ENCODE peak calls at places on chromosomes 4 and X, in four cellular contexts. One of them, this sample, is unnamed. For H3K4me1, the result is how much of the 10 kb centered on the place peaks cover.

GRCh38 chr4:182928061-182928460 is 10.9 kb upstream of the DCTD start:
- DNase-seq in heart right ventricle: no peak
- DNase-seq in tibial artery: no peak
- DNase-seq in tibial nerve: no peak
- DNase-seq in this sample: no peak

GRCh38 chr4:16721618-16722291 is 176.7 kb downstream of the LDB2 start:
- DNase-seq in tibial artery: no peak
- DNase-seq in tibial nerve: no peak
- DNase-seq in heart right ventricle: no peak
- DNase-seq in this sample: no peak

GRCh38 chr4:52266537-52267137 is 215.5 kb downstream of the SPATA18 start:
- DNase-seq in heart right ventricle: peak
- DNase-seq in tibial artery: no peak
- DNase-seq in tibial nerve: no peak
- DNase-seq in this sample: no peak

GRCh38 chr4:187666634-187667033 is 328.9 kb upstream of the ZFP42 start:
- DNase-seq in heart right ventricle: no peak
- DNase-seq in tibial artery: no peak
- DNase-seq in tibial nerve: no peak
- DNase-seq in this sample: no peak

GRCh38 chr4:113683143-113683542 is 78.4 kb downstream of the CAMK2D start:
- DNase-seq in tibial nerve: no peak
- DNase-seq in tibial artery: no peak
- DNase-seq in heart right ventricle: no peak
- DNase-seq in this sample: no peak

GRCh38 chrX:9573282-9574106 is 108.6 kb downstream of the TBL1X start:
- DNase-seq in tibial artery: no peak
- DNase-seq in tibial nerve: no peak
- DNase-seq in heart right ventricle: no peak
- DNase-seq in this sample: no peak

GRCh38 chrX:42704454-42704853 is 73.5 kb downstream of the PPP1R2C start:
- DNase-seq in tibial nerve: no peak
- DNase-seq in tibial artery: no peak
- DNase-seq in heart right ventricle: no peak
- DNase-seq in this sample: no peak

GRCh38 chr4:94676910-94677309 is 80.8 kb upstream of the BMPR1B start:
- DNase-seq in tibial nerve: no peak
- DNase-seq in tibial artery: no peak
- DNase-seq in heart right ventricle: no peak
- DNase-seq in this sample: no peak

GRCh38 chr4:7647932-7648812 is 213.4 kb upstream of the PSAPL1 start:
- DNase-seq in tibial nerve: no peak
- DNase-seq in heart right ventricle: no peak
- DNase-seq in tibial artery: no peak
- DNase-seq in this sample: no peak

GRCh38 chrX:53223955-53224859 is 800 bp downstream of the KDM5C start:
- DNase-seq in tibial nerve: no peak
- DNase-seq in heart right ventricle: no peak
- DNase-seq in tibial artery: no peak
- DNase-seq in this sample: no peak

GRCh38 chr4:115110191-115111166 is 2.9 kb downstream of the NDST4 start:
- DNase-seq in tibial artery: no peak
- DNase-seq in tibial nerve: no peak
- DNase-seq in heart right ventricle: no peak
- DNase-seq in this sample: no peak

GRCh38 chr4:88356771-88357170 is 21.9 kb upstream of the HERC6 start:
- DNase-seq in heart right ventricle: no peak
- DNase-seq in tibial nerve: no peak
- DNase-seq in tibial artery: no peak
- DNase-seq in this sample: no peak

GRCh38 chr4:48602222-48602621 is 112.2 kb downstream of the ZAR1 start:
- DNase-seq in tibial nerve: no peak
- DNase-seq in tibial artery: no peak
- DNase-seq in heart right ventricle: no peak
- DNase-seq in this sample: no peak

GRCh38 chr4:88843067-88843723 is 145.6 kb upstream of the NAP1L5 start:
- DNase-seq in tibial artery: no peak
- DNase-seq in tibial nerve: no peak
- DNase-seq in heart right ventricle: no peak
- DNase-seq in this sample: no peak

GRCh38 chrX:68683580-68683979 is 36.1 kb downstream of the STARD8 start:
- DNase-seq in tibial artery: no peak
- DNase-seq in heart right ventricle: no peak
- DNase-seq in tibial nerve: no peak
- DNase-seq in this sample: no peak

GRCh38 chrX:39689374-39690104 is 408.2 kb downstream of the BCOR start:
- DNase-seq in heart right ventricle: no peak
- DNase-seq in tibial nerve: no peak
- DNase-seq in tibial artery: no peak
- DNase-seq in this sample: no peak

GRCh38 chr4:14834382-14834781 is 167.9 kb upstream of the CPEB2 start:
- DNase-seq in heart right ventricle: no peak
- DNase-seq in tibial nerve: no peak
- DNase-seq in tibial artery: no peak
- DNase-seq in this sample: no peak

GRCh38 chr4:37223732-37224131 is 20.8 kb upstream of the NWD2 start:
- DNase-seq in heart right ventricle: no peak
- DNase-seq in tibial nerve: no peak
- DNase-seq in tibial artery: no peak
- DNase-seq in this sample: no peak

GRCh38 chr4:37224832-37225231 is 19.7 kb upstream of the NWD2 start:
- DNase-seq in heart right ventricle: no peak
- DNase-seq in tibial artery: no peak
- DNase-seq in tibial nerve: no peak
- DNase-seq in this sample: no peak

GRCh38 chr4:37216209-37216608 is 28.3 kb upstream of the NWD2 start:
- DNase-seq in tibial artery: no peak
- DNase-seq in tibial nerve: no peak
- DNase-seq in heart right ventricle: no peak
- DNase-seq in this sample: no peak

DNA sequence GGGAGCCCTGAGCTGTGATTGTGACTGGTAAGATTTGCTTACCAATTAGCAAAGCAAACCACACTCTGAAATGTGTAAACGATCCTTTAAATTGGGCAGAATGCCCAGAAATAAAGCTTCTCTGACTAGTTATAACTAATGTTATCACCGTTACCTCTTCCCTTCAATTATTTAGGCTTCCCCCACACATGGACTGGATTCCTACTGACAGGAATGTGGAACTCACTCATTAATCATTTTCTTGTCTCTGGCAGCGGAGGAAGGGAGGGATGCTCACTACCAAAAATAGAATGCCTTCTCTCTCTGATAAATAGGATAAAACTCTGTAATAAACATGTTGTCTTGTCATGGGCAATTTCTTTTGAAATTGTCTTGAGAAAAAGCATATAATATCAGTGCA is 25.3 kb upstream of the NWD2 start:
- DNase-seq in heart right ventricle: no peak
- DNase-seq in tibial artery: no peak
- DNase-seq in tibial nerve: no peak
- DNase-seq in this sample: no peak
- TF ChIP-seq CTCF in heart right ventricle: no peak
- TF ChIP-seq CTCF in tibial artery: no peak
- TF ChIP-seq CTCF in tibial nerve: no peak
- TF ChIP-seq CTCF in this sample: no peak

DNA sequence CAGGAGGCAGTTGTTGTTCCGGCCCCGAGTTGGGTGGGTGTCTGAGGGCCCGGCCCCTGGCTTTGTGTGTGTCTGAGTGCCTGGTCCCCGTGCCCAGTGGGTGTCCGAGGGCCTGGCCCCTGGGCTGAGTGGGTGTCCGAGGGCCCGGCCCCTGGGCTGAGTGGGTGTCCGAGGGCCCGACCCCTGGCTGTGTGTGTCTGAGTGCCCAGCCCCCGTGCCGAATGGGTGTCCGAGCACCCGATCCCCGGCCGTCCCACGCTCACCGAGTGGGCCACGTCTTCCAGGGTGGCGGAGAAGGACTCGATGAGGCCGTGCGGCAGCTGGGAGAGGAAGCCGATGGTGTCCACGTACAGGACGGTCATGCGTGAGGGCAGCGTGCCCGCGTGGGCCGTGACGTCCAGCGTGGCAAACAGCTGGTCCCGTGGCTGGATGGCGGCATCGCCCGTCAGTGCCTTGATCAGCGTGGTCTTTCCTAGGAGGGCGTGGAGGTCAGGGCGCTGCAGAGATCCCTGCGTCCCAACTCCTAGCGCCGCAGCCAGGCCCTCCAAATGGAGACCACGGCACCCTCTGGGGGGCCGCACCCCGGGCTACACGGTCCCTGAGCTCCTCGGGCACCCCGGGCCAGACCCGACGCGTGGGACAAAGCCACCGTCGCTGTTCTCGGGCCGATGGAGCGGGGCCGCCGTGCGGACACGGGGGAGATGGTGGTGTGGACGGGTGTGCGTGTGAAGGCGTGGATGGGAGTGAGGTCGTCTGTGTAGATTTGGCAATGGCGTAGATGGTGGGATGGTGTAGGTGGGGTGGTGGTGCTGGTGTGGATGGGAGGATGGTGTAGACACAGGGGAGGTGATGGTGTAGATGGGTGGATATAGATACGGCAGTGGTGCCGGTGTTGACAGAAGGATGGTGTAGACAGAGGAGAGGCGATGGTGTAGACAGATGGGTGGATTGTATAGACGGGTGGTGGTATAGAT is 7.2 kb downstream of the GTPBP6 start:
- DNase-seq in heart right ventricle: no peak
- DNase-seq in tibial artery: peak
- DNase-seq in tibial nerve: no peak
- DNase-seq in this sample: no peak
- H3K4me3 ChIP-seq in heart right ventricle: no peak
- H3K4me3 ChIP-seq in tibial artery: no peak
- H3K4me3 ChIP-seq in tibial nerve: no peak
- H3K4me3 ChIP-seq in this sample: no peak

DNA sequence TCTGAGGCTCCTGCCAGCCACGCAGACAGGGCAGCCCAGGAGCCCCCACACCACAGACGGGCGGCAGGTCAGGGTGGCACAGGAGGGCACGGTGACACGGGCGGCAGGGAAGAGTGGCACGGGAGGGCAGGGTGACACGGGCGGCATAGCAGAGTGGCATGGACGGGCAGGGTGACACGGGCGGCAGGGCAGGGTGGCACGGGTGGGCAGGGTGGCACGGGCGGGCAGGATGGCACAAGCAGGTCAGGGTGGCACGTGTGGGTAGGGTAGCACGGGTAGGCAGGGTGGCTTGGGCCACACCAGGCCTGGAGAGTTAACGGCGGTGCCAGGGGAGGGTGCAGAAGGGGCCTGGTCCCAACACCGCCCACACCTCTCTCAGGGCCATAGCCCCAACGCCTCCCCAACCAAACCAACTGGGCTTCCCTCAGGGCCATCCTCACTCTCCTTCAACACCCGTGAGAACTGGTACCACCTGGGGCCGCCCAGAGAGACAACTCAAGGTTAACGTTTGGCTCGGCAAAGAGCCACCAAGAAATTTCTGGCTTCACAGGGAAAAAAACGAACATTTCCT is 3.4 kb downstream of the CTBP1 start:
- DNase-seq in heart right ventricle: peak
- DNase-seq in tibial nerve: peak
- DNase-seq in tibial artery: peak
- DNase-seq in this sample: peak
- H3K4me1 ChIP-seq in heart right ventricle: half or more
- H3K4me1 ChIP-seq in tibial nerve: half or more
- H3K4me1 ChIP-seq in tibial artery: under half
- H3K4me1 ChIP-seq in this sample: half or more

DNA sequence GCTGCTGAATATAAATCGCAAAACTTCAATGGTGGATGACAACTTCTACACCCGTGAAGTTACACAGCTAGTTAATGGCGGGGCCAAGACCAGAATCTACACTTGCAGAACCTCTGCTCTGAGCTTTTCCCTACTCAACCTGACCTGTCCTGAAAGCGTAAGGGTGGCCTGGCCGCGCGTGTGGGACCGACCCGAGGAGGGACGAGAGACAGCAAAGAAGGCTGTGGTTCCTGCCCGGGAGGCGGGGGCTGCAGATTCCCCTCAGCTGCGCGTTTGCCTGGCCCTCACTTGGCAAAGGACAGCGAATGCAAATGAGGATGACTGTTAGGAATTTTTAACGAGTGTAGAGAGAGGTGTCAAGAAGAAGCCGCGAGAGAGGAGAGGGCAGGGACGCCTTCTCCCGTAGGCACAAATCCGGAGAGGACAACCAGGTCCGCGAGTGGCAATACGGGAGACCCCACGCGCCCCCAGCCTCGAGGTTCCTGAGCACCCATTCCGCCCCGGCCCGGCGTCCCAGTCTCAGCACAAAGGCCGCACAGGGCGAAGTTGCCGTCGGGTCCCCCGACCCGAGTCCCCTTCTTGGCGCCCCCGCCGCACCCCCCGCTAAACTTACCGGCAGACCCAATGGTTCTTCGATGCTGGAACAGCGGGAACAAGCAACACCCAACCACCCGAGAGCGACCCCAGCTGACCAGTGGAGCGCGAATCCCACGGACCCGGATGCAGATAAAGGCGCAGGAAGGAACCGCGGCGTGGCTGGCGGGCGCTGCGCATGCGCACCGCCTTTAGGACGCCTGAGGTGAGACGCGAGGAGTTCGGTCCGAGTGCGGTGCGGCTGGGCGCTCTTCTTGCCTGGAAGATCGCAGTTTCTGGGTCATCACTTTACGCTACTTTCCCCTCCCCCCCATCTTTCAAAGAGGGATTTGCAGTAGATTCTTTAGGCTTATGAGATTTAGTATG is at the start of gene GNPDA2:
- DNase-seq in heart right ventricle: peak
- DNase-seq in tibial artery: peak
- DNase-seq in tibial nerve: peak
- DNase-seq in this sample: peak
- TF ChIP-seq CTCF in heart right ventricle: no peak
- TF ChIP-seq CTCF in tibial artery: no peak
- TF ChIP-seq CTCF in tibial nerve: no peak
- TF ChIP-seq CTCF in this sample: peak

This sample was measured in heart left ventricle.